ENCODE peak calls at places on chromosomes 6 and 20, in six cellular contexts. P is HCT116, E is astrocyte of the cerebellum, A is fibroblast of mammary gland, C is esophagus muscularis mucosa, T is epithelial cell of esophagus. J is an unnamed sample.

GRCh38 chr20:9130407-9130995 is 61.6 kb downstream of the PLCB4 start:
- DNase-seq in P (no peak), E (no peak), A (peak), C (no peak), T (no peak), J (no peak)

GRCh38 chr20:32358883-32359632 is 927 bp downstream of the ASXL1 start:
- DNase-seq in P (no peak), E (no peak), A (peak), C (no peak), T (peak), J (no peak)

GRCh38 chr6:71035871-71036270 is 79.0 kb upstream of the B3GAT2 start:
- DNase-seq in P (no peak), E (peak), A (no peak), C (no peak), T (no peak), J (no peak)

GRCh38 chr20:57498425-57499400 is 26.2 kb downstream of the CTCFL start:
- DNase-seq in P (peak), E (no peak), A (no peak), C (no peak), T (peak), J (no peak)

GRCh38 chr6:92047886-92048285 is 1371.5 kb downstream of the EPHA7 start:
- DNase-seq in P (no peak), E (no peak), A (no peak), C (no peak), T (no peak), J (no peak)

GRCh38 chr20:62004614-62005013 is 61.1 kb downstream of the TAF4 start:
- DNase-seq in P (no peak), E (no peak), A (no peak), C (no peak), T (no peak), J (no peak)

GRCh38 chr6:14088600-14089168 is 28.9 kb upstream of the CD83 start:
- DNase-seq in P (no peak), E (no peak), A (no peak), C (no peak), T (peak), J (no peak)

GRCh38 chr6:44222486-44222986 is 859 bp upstream of the SLC29A1 start:
- DNase-seq in P (no peak), E (no peak), A (no peak), C (no peak), T (no peak), J (no peak)

GRCh38 chr6:107061125-107062020 is 33.4 kb downstream of the MTRES1 start:
- DNase-seq in P (no peak), E (no peak), A (no peak), C (no peak), T (peak), J (no peak)

GRCh38 chr20:38430679-38431325 is 4.3 kb downstream of the SNHG17 start:
- DNase-seq in P (no peak), E (no peak), A (peak), C (no peak), T (no peak), J (no peak)

GRCh38 chr20:36367907-36368306 is 61.8 kb downstream of the DLGAP4 start:
- DNase-seq in P (no peak), E (no peak), A (no peak), C (no peak), T (no peak), J (no peak)

GRCh38 chr6:151765444-151765886 is 42.0 kb upstream of the ESR1 start:
- DNase-seq in P (peak), E (peak), A (peak), C (no peak), T (peak), J (peak)

GRCh38 chr6:11329841-11330765 is 97.6 kb upstream of the NEDD9 start:
- DNase-seq in P (no peak), E (no peak), A (no peak), C (no peak), T (no peak), J (no peak)

GRCh38 chr20:57896563-57896962 is 186.7 kb upstream of the PMEPA1 start:
- DNase-seq in P (no peak), E (no peak), A (no peak), C (no peak), T (no peak), J (no peak)

GRCh38 chr20:12180107-12180661 is 262.5 kb downstream of the BTBD3 start:
- DNase-seq in P (no peak), E (no peak), A (no peak), C (no peak), T (no peak), J (no peak)

GRCh38 chr20:17533396-17533795 is 2.2 kb upstream of the BFSP1 start:
- DNase-seq in P (peak), E (no peak), A (peak), C (no peak), T (peak), J (no peak)

GRCh38 chr6:135299256-135299655 is 118.1 kb downstream of the MYB start:
- DNase-seq in P (no peak), E (peak), A (peak), C (no peak), T (peak), J (no peak)

GRCh38 chr6:131685266-131685780 is 15.9 kb downstream of the OR2A4 start:
- DNase-seq in P (no peak), E (no peak), A (no peak), C (no peak), T (no peak), J (no peak)

GRCh38 chr6:80280258-80281010 is 174.0 kb downstream of the BCKDHB start:
- DNase-seq in P (no peak), E (no peak), A (peak), C (no peak), T (peak), J (no peak)

GRCh38 chr6:121055572-121056163 is 278.6 kb downstream of the TBC1D32 start:
- DNase-seq in P (peak), E (peak), A (peak), C (no peak), T (peak), J (peak)
- TF ChIP-seq CTCF in P (peak), E (peak), A (peak), C (peak), T (peak), J (peak)

GRCh38 chr6:51531623-51532022 is 555.8 kb downstream of the PKHD1 start:
- DNase-seq in P (no peak), E (no peak), A (no peak), C (no peak), T (no peak), J (no peak)
- TF ChIP-seq CTCF in P (no peak), E (no peak), A (no peak), C (no peak), T (no peak), J (no peak)

DNA sequence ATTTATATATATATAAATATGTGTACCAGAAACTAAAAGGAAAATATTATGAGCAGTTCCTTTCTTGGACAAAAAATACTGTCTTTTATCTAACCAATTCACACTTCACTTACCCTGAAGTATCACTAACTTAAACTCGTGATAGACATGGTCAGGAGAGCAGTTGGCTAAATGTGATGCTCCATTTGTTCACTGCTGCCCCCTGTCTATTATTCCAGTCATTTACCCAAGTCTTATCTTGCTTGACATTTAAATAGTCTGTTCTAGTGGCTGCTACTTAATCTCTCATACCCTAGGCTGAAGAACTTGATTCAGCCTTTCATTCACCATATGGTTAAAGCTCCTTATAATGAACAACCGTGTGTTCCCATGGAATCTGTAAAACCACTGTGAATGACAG is 789.6 kb upstream of the EYS start:
- DNase-seq in P (no peak), E (no peak), A (peak), C (no peak), T (peak), J (no peak)
- TF ChIP-seq CTCF in P (no peak), E (peak), A (peak), C (no peak), T (peak), J (no peak)

GRCh38 chr6:31806470-31807272 is at the start of gene LSM2:
- DNase-seq in P (peak), E (peak), A (peak), C (peak), T (peak), J (peak)
- TF ChIP-seq CTCF in P (no peak), E (peak), A (no peak), C (peak), T (peak), J (peak)